ENCODE peak calls at places on chromosomes 11 and 22, in nine cellular contexts. M, F, C, N, I, P, E, B and L are unnamed samples.

GRCh38 chr11:23123766-23124165 is 263.5 kb upstream of the CCDC179 start:
- DNase-seq in F (peak), P (peak), B (no peak), M (no peak), E (peak), C (no peak), N (no peak), I (no peak), L (no peak)

GRCh38 chr11:75342966-75343870 is 8.2 kb downstream of the ARRB1 start:
- DNase-seq in I (no peak), F (peak), E (peak), N (no peak), C (no peak), B (no peak), M (peak), P (no peak), L (no peak)

GRCh38 chr22:38989461-38989860 is 7.3 kb downstream of the APOBEC3B start:
- DNase-seq in C (no peak), B (no peak), P (no peak), I (peak), E (no peak), F (no peak), M (no peak), N (no peak), L (no peak)

GRCh38 chr11:2770556-2771301 is 70.9 kb upstream of the KCNQ1OT1 start:
- DNase-seq in E (no peak), N (no peak), M (no peak), F (no peak), P (peak), B (peak), I (no peak), C (no peak), L (no peak)

GRCh38 chr11:64019106-64020031 is 16.4 kb upstream of the FLRT1 start:
- DNase-seq in N (no peak), M (no peak), E (no peak), I (no peak), C (no peak), F (no peak), P (no peak), B (no peak), L (no peak)

GRCh38 chr11:91435694-91436375 is 788.8 kb upstream of the FAT3 start:
- DNase-seq in M (peak), F (peak), B (no peak), C (no peak), I (no peak), E (no peak), P (no peak), N (no peak), L (no peak)

GRCh38 chr11:65398362-65398910 is 12.0 kb downstream of the FRMD8 start:
- DNase-seq in M (no peak), C (no peak), N (no peak), F (no peak), I (no peak), P (no peak), B (no peak), E (no peak), L (no peak)

GRCh38 chr11:2213384-2213842 is 41.8 kb upstream of the TH start:
- DNase-seq in F (peak), M (no peak), E (no peak), N (peak), C (peak), B (no peak), I (peak), P (no peak), L (no peak)

GRCh38 chr11:74388678-74389327 is 9.4 kb downstream of the PGM2L1 start:
- DNase-seq in E (peak), M (no peak), I (peak), F (peak), C (peak), N (peak), B (peak), P (peak), L (no peak)

GRCh38 chr22:41123151-41123550 is 30.8 kb downstream of the EP300 start:
- DNase-seq in F (no peak), I (no peak), E (peak), B (no peak), M (no peak), C (no peak), N (no peak), P (peak), L (no peak)

GRCh38 chr11:24637520-24637919 is 140.7 kb downstream of the LUZP2 start:
- DNase-seq in I (no peak), M (no peak), N (no peak), F (no peak), P (no peak), B (no peak), E (no peak), C (no peak), L (no peak)

GRCh38 chr11:64400096-64400495 is 41.1 kb downstream of the RPS6KA4 start:
- DNase-seq in E (no peak), B (no peak), I (no peak), N (no peak), P (no peak), C (no peak), F (no peak), M (no peak), L (no peak)

GRCh38 chr11:92455221-92455790 is 230.7 kb downstream of the FAT3 start:
- DNase-seq in I (no peak), E (no peak), B (no peak), F (no peak), P (no peak), C (no peak), N (no peak), M (no peak), L (no peak)

GRCh38 chr22:29848115-29848514 is 10.0 kb upstream of the ASCC2 start:
- DNase-seq in I (no peak), F (no peak), N (no peak), M (no peak), E (no peak), P (no peak), C (no peak), B (no peak), L (no peak)

GRCh38 chr11:2771758-2772466 is 72.1 kb upstream of the KCNQ1OT1 start:
- DNase-seq in B (peak), M (no peak), I (no peak), N (no peak), P (no peak), F (no peak), C (no peak), E (no peak), L (no peak)

GRCh38 chr11:119918356-119918755 is 189.4 kb upstream of the NECTIN1 start:
- DNase-seq in N (no peak), E (peak), B (no peak), C (no peak), M (no peak), F (no peak), I (no peak), P (no peak), L (no peak)

GRCh38 chr11:21710791-21711190 is 482.1 kb upstream of the ANO5 start:
- DNase-seq in F (peak), P (no peak), I (no peak), N (no peak), B (no peak), E (no peak), M (no peak), C (no peak), L (no peak)